ENCODE peak calls at places on chromosomes 6 and 20, in nine cellular contexts. One of them, this sample, is unnamed.

GRCh38 chr20:10490706-10491105 is 55.6 kb downstream of the SLX4IP start:
- DNase-seq in iPS DF 19.7: no peak
- DNase-seq in stimulated activated CD8-positive, alpha-beta memory T cell treated with anti-CD3 and anti-CD28 coated beads, Interleukin-4, amount 100 ng/mL, for 1 hour: no peak
- DNase-seq in PC-3: no peak
- DNase-seq in GDM1: no peak
- DNase-seq in brain microvascular endothelial cell: no peak
- DNase-seq in stimulated activated effector memory CD8-positive, alpha-beta T cell treated with anti-CD3 and anti-CD28 coated beads, Interleukin-12 subunit alpha, Interleukin-12 subunit beta, amount 100 ng/mL, for 72 hours: no peak
- DNase-seq in NCI-H748 treated with DMSO at 0.1 percent for 48 hours: no peak
- DNase-seq in uterus: no peak
- DNase-seq in this sample: no peak

GRCh38 chr20:15491564-15491963 is 1081.7 kb downstream of the KIF16B start:
- DNase-seq in iPS DF 19.7: peak; percentile 3
- DNase-seq in stimulated activated CD8-positive, alpha-beta memory T cell treated with anti-CD3 and anti-CD28 coated beads, Interleukin-4, amount 100 ng/mL, for 1 hour: no peak
- DNase-seq in PC-3: peak; percentile 66
- DNase-seq in GDM1: no peak
- DNase-seq in brain microvascular endothelial cell: no peak
- DNase-seq in stimulated activated effector memory CD8-positive, alpha-beta T cell treated with anti-CD3 and anti-CD28 coated beads, Interleukin-12 subunit alpha, Interleukin-12 subunit beta, amount 100 ng/mL, for 72 hours: no peak
- DNase-seq in NCI-H748 treated with DMSO at 0.1 percent for 48 hours: no peak
- DNase-seq in uterus: no peak
- DNase-seq in this sample: no peak

GRCh38 chr6:5398530-5398929 is 137.2 kb downstream of the FARS2 start:
- DNase-seq in iPS DF 19.7: no peak
- DNase-seq in stimulated activated CD8-positive, alpha-beta memory T cell treated with anti-CD3 and anti-CD28 coated beads, Interleukin-4, amount 100 ng/mL, for 1 hour: no peak
- DNase-seq in PC-3: peak; percentile 81
- DNase-seq in GDM1: peak; percentile 45
- DNase-seq in brain microvascular endothelial cell: peak; percentile 27
- DNase-seq in stimulated activated effector memory CD8-positive, alpha-beta T cell treated with anti-CD3 and anti-CD28 coated beads, Interleukin-12 subunit alpha, Interleukin-12 subunit beta, amount 100 ng/mL, for 72 hours: no peak
- DNase-seq in NCI-H748 treated with DMSO at 0.1 percent for 48 hours: peak; percentile 29
- DNase-seq in uterus: no peak
- DNase-seq in this sample: no peak

GRCh38 chr6:158725704-158726103 is 75.8 kb downstream of the SYTL3 start:
- DNase-seq in iPS DF 19.7: no peak
- DNase-seq in stimulated activated CD8-positive, alpha-beta memory T cell treated with anti-CD3 and anti-CD28 coated beads, Interleukin-4, amount 100 ng/mL, for 1 hour: no peak
- DNase-seq in PC-3: no peak
- DNase-seq in GDM1: no peak
- DNase-seq in brain microvascular endothelial cell: no peak
- DNase-seq in stimulated activated effector memory CD8-positive, alpha-beta T cell treated with anti-CD3 and anti-CD28 coated beads, Interleukin-12 subunit alpha, Interleukin-12 subunit beta, amount 100 ng/mL, for 72 hours: no peak
- DNase-seq in NCI-H748 treated with DMSO at 0.1 percent for 48 hours: no peak
- DNase-seq in uterus: no peak
- DNase-seq in this sample: no peak

GRCh38 chr6:131923356-131923755 is 27.8 kb downstream of the CCN2 start:
- DNase-seq in iPS DF 19.7: no peak
- DNase-seq in stimulated activated CD8-positive, alpha-beta memory T cell treated with anti-CD3 and anti-CD28 coated beads, Interleukin-4, amount 100 ng/mL, for 1 hour: no peak
- DNase-seq in PC-3: peak; percentile 67
- DNase-seq in GDM1: peak; percentile 21
- DNase-seq in brain microvascular endothelial cell: peak; percentile 37
- DNase-seq in stimulated activated effector memory CD8-positive, alpha-beta T cell treated with anti-CD3 and anti-CD28 coated beads, Interleukin-12 subunit alpha, Interleukin-12 subunit beta, amount 100 ng/mL, for 72 hours: peak; percentile 26
- DNase-seq in NCI-H748 treated with DMSO at 0.1 percent for 48 hours: peak; percentile 33
- DNase-seq in uterus: peak; percentile 51
- DNase-seq in this sample: no peak

GRCh38 chr6:139099984-139100383 is 34.9 kb upstream of the HECA start:
- DNase-seq in iPS DF 19.7: no peak
- DNase-seq in stimulated activated CD8-positive, alpha-beta memory T cell treated with anti-CD3 and anti-CD28 coated beads, Interleukin-4, amount 100 ng/mL, for 1 hour: no peak
- DNase-seq in PC-3: no peak
- DNase-seq in GDM1: no peak
- DNase-seq in brain microvascular endothelial cell: no peak
- DNase-seq in stimulated activated effector memory CD8-positive, alpha-beta T cell treated with anti-CD3 and anti-CD28 coated beads, Interleukin-12 subunit alpha, Interleukin-12 subunit beta, amount 100 ng/mL, for 72 hours: no peak
- DNase-seq in NCI-H748 treated with DMSO at 0.1 percent for 48 hours: no peak
- DNase-seq in uterus: no peak
- DNase-seq in this sample: no peak

GRCh38 chr6:41348934-41349333 is 13.5 kb downstream of the NCR2 start:
- DNase-seq in iPS DF 19.7: no peak
- DNase-seq in stimulated activated CD8-positive, alpha-beta memory T cell treated with anti-CD3 and anti-CD28 coated beads, Interleukin-4, amount 100 ng/mL, for 1 hour: no peak
- DNase-seq in PC-3: no peak
- DNase-seq in GDM1: no peak
- DNase-seq in brain microvascular endothelial cell: no peak
- DNase-seq in stimulated activated effector memory CD8-positive, alpha-beta T cell treated with anti-CD3 and anti-CD28 coated beads, Interleukin-12 subunit alpha, Interleukin-12 subunit beta, amount 100 ng/mL, for 72 hours: no peak
- DNase-seq in NCI-H748 treated with DMSO at 0.1 percent for 48 hours: no peak
- DNase-seq in uterus: no peak
- DNase-seq in this sample: no peak

GRCh38 chr6:63816979-63817436 is 181.4 kb downstream of the PHF3 start:
- DNase-seq in iPS DF 19.7: no peak
- DNase-seq in stimulated activated CD8-positive, alpha-beta memory T cell treated with anti-CD3 and anti-CD28 coated beads, Interleukin-4, amount 100 ng/mL, for 1 hour: no peak
- DNase-seq in PC-3: peak; percentile 21
- DNase-seq in GDM1: no peak
- DNase-seq in brain microvascular endothelial cell: no peak
- DNase-seq in stimulated activated effector memory CD8-positive, alpha-beta T cell treated with anti-CD3 and anti-CD28 coated beads, Interleukin-12 subunit alpha, Interleukin-12 subunit beta, amount 100 ng/mL, for 72 hours: no peak
- DNase-seq in NCI-H748 treated with DMSO at 0.1 percent for 48 hours: peak; percentile 8
- DNase-seq in uterus: no peak
- DNase-seq in this sample: no peak

GRCh38 chr6:44514576-44515193 is 127.2 kb downstream of the CDC5L start:
- DNase-seq in iPS DF 19.7: no peak
- DNase-seq in stimulated activated CD8-positive, alpha-beta memory T cell treated with anti-CD3 and anti-CD28 coated beads, Interleukin-4, amount 100 ng/mL, for 1 hour: no peak
- DNase-seq in PC-3: no peak
- DNase-seq in GDM1: no peak
- DNase-seq in brain microvascular endothelial cell: no peak
- DNase-seq in stimulated activated effector memory CD8-positive, alpha-beta T cell treated with anti-CD3 and anti-CD28 coated beads, Interleukin-12 subunit alpha, Interleukin-12 subunit beta, amount 100 ng/mL, for 72 hours: no peak
- DNase-seq in NCI-H748 treated with DMSO at 0.1 percent for 48 hours: no peak
- DNase-seq in uterus: no peak
- DNase-seq in this sample: no peak

GRCh38 chr6:34460796-34461507 is 4.9 kb upstream of the PACSIN1 start:
- DNase-seq in iPS DF 19.7: no peak
- DNase-seq in stimulated activated CD8-positive, alpha-beta memory T cell treated with anti-CD3 and anti-CD28 coated beads, Interleukin-4, amount 100 ng/mL, for 1 hour: no peak
- DNase-seq in PC-3: peak; percentile 40
- DNase-seq in GDM1: no peak
- DNase-seq in brain microvascular endothelial cell: no peak
- DNase-seq in stimulated activated effector memory CD8-positive, alpha-beta T cell treated with anti-CD3 and anti-CD28 coated beads, Interleukin-12 subunit alpha, Interleukin-12 subunit beta, amount 100 ng/mL, for 72 hours: no peak
- DNase-seq in NCI-H748 treated with DMSO at 0.1 percent for 48 hours: no peak
- DNase-seq in uterus: no peak
- DNase-seq in this sample: no peak

GRCh38 chr6:169409742-169410312 is 156.2 kb upstream of the THBS2 start:
- DNase-seq in iPS DF 19.7: no peak
- DNase-seq in stimulated activated CD8-positive, alpha-beta memory T cell treated with anti-CD3 and anti-CD28 coated beads, Interleukin-4, amount 100 ng/mL, for 1 hour: no peak
- DNase-seq in PC-3: no peak
- DNase-seq in GDM1: peak; percentile 8
- DNase-seq in brain microvascular endothelial cell: no peak
- DNase-seq in stimulated activated effector memory CD8-positive, alpha-beta T cell treated with anti-CD3 and anti-CD28 coated beads, Interleukin-12 subunit alpha, Interleukin-12 subunit beta, amount 100 ng/mL, for 72 hours: no peak
- DNase-seq in NCI-H748 treated with DMSO at 0.1 percent for 48 hours: no peak
- DNase-seq in uterus: no peak
- DNase-seq in this sample: no peak

GRCh38 chr20:22768779-22769178 is 184.4 kb upstream of the FOXA2 start:
- DNase-seq in iPS DF 19.7: no peak
- DNase-seq in stimulated activated CD8-positive, alpha-beta memory T cell treated with anti-CD3 and anti-CD28 coated beads, Interleukin-4, amount 100 ng/mL, for 1 hour: no peak
- DNase-seq in PC-3: peak; percentile 74
- DNase-seq in GDM1: no peak
- DNase-seq in brain microvascular endothelial cell: no peak
- DNase-seq in stimulated activated effector memory CD8-positive, alpha-beta T cell treated with anti-CD3 and anti-CD28 coated beads, Interleukin-12 subunit alpha, Interleukin-12 subunit beta, amount 100 ng/mL, for 72 hours: no peak
- DNase-seq in NCI-H748 treated with DMSO at 0.1 percent for 48 hours: no peak
- DNase-seq in uterus: no peak
- DNase-seq in this sample: no peak

GRCh38 chr6:35443341-35444030 is 8.7 kb upstream of the FANCE start:
- DNase-seq in iPS DF 19.7: no peak
- DNase-seq in stimulated activated CD8-positive, alpha-beta memory T cell treated with anti-CD3 and anti-CD28 coated beads, Interleukin-4, amount 100 ng/mL, for 1 hour: no peak
- DNase-seq in PC-3: no peak
- DNase-seq in GDM1: no peak
- DNase-seq in brain microvascular endothelial cell: no peak
- DNase-seq in stimulated activated effector memory CD8-positive, alpha-beta T cell treated with anti-CD3 and anti-CD28 coated beads, Interleukin-12 subunit alpha, Interleukin-12 subunit beta, amount 100 ng/mL, for 72 hours: no peak
- DNase-seq in NCI-H748 treated with DMSO at 0.1 percent for 48 hours: no peak
- DNase-seq in uterus: no peak
- DNase-seq in this sample: no peak

GRCh38 chr6:48068326-48069191 is 42.4 kb downstream of the PTCHD4 start:
- DNase-seq in iPS DF 19.7: no peak
- DNase-seq in stimulated activated CD8-positive, alpha-beta memory T cell treated with anti-CD3 and anti-CD28 coated beads, Interleukin-4, amount 100 ng/mL, for 1 hour: no peak
- DNase-seq in PC-3: no peak
- DNase-seq in GDM1: no peak
- DNase-seq in brain microvascular endothelial cell: no peak
- DNase-seq in stimulated activated effector memory CD8-positive, alpha-beta T cell treated with anti-CD3 and anti-CD28 coated beads, Interleukin-12 subunit alpha, Interleukin-12 subunit beta, amount 100 ng/mL, for 72 hours: no peak
- DNase-seq in NCI-H748 treated with DMSO at 0.1 percent for 48 hours: peak; percentile 78
- DNase-seq in uterus: no peak
- DNase-seq in this sample: no peak

GRCh38 chr6:107866606-107867301 is 42.6 kb upstream of the SCML4 start:
- DNase-seq in iPS DF 19.7: no peak
- DNase-seq in stimulated activated CD8-positive, alpha-beta memory T cell treated with anti-CD3 and anti-CD28 coated beads, Interleukin-4, amount 100 ng/mL, for 1 hour: no peak
- DNase-seq in PC-3: peak; percentile 42
- DNase-seq in GDM1: no peak
- DNase-seq in brain microvascular endothelial cell: peak; percentile 38
- DNase-seq in stimulated activated effector memory CD8-positive, alpha-beta T cell treated with anti-CD3 and anti-CD28 coated beads, Interleukin-12 subunit alpha, Interleukin-12 subunit beta, amount 100 ng/mL, for 72 hours: no peak
- DNase-seq in NCI-H748 treated with DMSO at 0.1 percent for 48 hours: peak; percentile 22
- DNase-seq in uterus: no peak
- DNase-seq in this sample: no peak

GRCh38 chr6:106799008-106799952 is 169.9 kb downstream of the QRSL1 start:
- DNase-seq in iPS DF 19.7: no peak
- DNase-seq in stimulated activated CD8-positive, alpha-beta memory T cell treated with anti-CD3 and anti-CD28 coated beads, Interleukin-4, amount 100 ng/mL, for 1 hour: no peak
- DNase-seq in PC-3: peak; percentile 77
- DNase-seq in GDM1: no peak
- DNase-seq in brain microvascular endothelial cell: no peak
- DNase-seq in stimulated activated effector memory CD8-positive, alpha-beta T cell treated with anti-CD3 and anti-CD28 coated beads, Interleukin-12 subunit alpha, Interleukin-12 subunit beta, amount 100 ng/mL, for 72 hours: no peak
- DNase-seq in NCI-H748 treated with DMSO at 0.1 percent for 48 hours: no peak
- DNase-seq in uterus: no peak
- DNase-seq in this sample: no peak

GRCh38 chr20:32986331-32986966 is 17.8 kb downstream of the SUN5 start:
- DNase-seq in iPS DF 19.7: no peak
- DNase-seq in stimulated activated CD8-positive, alpha-beta memory T cell treated with anti-CD3 and anti-CD28 coated beads, Interleukin-4, amount 100 ng/mL, for 1 hour: no peak
- DNase-seq in PC-3: no peak
- DNase-seq in GDM1: no peak
- DNase-seq in brain microvascular endothelial cell: no peak
- DNase-seq in stimulated activated effector memory CD8-positive, alpha-beta T cell treated with anti-CD3 and anti-CD28 coated beads, Interleukin-12 subunit alpha, Interleukin-12 subunit beta, amount 100 ng/mL, for 72 hours: no peak
- DNase-seq in NCI-H748 treated with DMSO at 0.1 percent for 48 hours: no peak
- DNase-seq in uterus: no peak
- DNase-seq in this sample: no peak

GRCh38 chr6:160995271-160995670 is 3.7 kb downstream of the MAP3K4 start:
- DNase-seq in iPS DF 19.7: no peak
- DNase-seq in stimulated activated CD8-positive, alpha-beta memory T cell treated with anti-CD3 and anti-CD28 coated beads, Interleukin-4, amount 100 ng/mL, for 1 hour: no peak
- DNase-seq in PC-3: no peak
- DNase-seq in GDM1: no peak
- DNase-seq in brain microvascular endothelial cell: no peak
- DNase-seq in stimulated activated effector memory CD8-positive, alpha-beta T cell treated with anti-CD3 and anti-CD28 coated beads, Interleukin-12 subunit alpha, Interleukin-12 subunit beta, amount 100 ng/mL, for 72 hours: no peak
- DNase-seq in NCI-H748 treated with DMSO at 0.1 percent for 48 hours: peak; percentile 39
- DNase-seq in uterus: no peak
- DNase-seq in this sample: no peak

GRCh38 chr20:1341561-1342265 is 12.8 kb upstream of the SDCBP2 start:
- DNase-seq in iPS DF 19.7: no peak
- DNase-seq in stimulated activated CD8-positive, alpha-beta memory T cell treated with anti-CD3 and anti-CD28 coated beads, Interleukin-4, amount 100 ng/mL, for 1 hour: no peak
- DNase-seq in PC-3: peak; percentile 45
- DNase-seq in GDM1: no peak
- DNase-seq in brain microvascular endothelial cell: peak; percentile 70
- DNase-seq in stimulated activated effector memory CD8-positive, alpha-beta T cell treated with anti-CD3 and anti-CD28 coated beads, Interleukin-12 subunit alpha, Interleukin-12 subunit beta, amount 100 ng/mL, for 72 hours: no peak
- DNase-seq in NCI-H748 treated with DMSO at 0.1 percent for 48 hours: no peak
- DNase-seq in uterus: no peak
- DNase-seq in this sample: no peak

GRCh38 chr20:34720266-34720665 is 16.1 kb downstream of the TP53INP2 start:
- DNase-seq in iPS DF 19.7: no peak
- DNase-seq in stimulated activated CD8-positive, alpha-beta memory T cell treated with anti-CD3 and anti-CD28 coated beads, Interleukin-4, amount 100 ng/mL, for 1 hour: no peak
- DNase-seq in PC-3: no peak
- DNase-seq in GDM1: no peak
- DNase-seq in brain microvascular endothelial cell: no peak
- DNase-seq in stimulated activated effector memory CD8-positive, alpha-beta T cell treated with anti-CD3 and anti-CD28 coated beads, Interleukin-12 subunit alpha, Interleukin-12 subunit beta, amount 100 ng/mL, for 72 hours: no peak
- DNase-seq in NCI-H748 treated with DMSO at 0.1 percent for 48 hours: no peak
- DNase-seq in uterus: no peak
- DNase-seq in this sample: no peak

GRCh38 chr6:116387374-116387773 is 16.6 kb downstream of the DSE start:
- DNase-seq in iPS DF 19.7: no peak
- DNase-seq in stimulated activated CD8-positive, alpha-beta memory T cell treated with anti-CD3 and anti-CD28 coated beads, Interleukin-4, amount 100 ng/mL, for 1 hour: no peak
- DNase-seq in PC-3: peak; percentile 80
- DNase-seq in GDM1: no peak
- DNase-seq in brain microvascular endothelial cell: peak; percentile 56
- DNase-seq in stimulated activated effector memory CD8-positive, alpha-beta T cell treated with anti-CD3 and anti-CD28 coated beads, Interleukin-12 subunit alpha, Interleukin-12 subunit beta, amount 100 ng/mL, for 72 hours: no peak
- DNase-seq in NCI-H748 treated with DMSO at 0.1 percent for 48 hours: no peak
- DNase-seq in uterus: peak; percentile 35
- DNase-seq in this sample: no peak

GRCh38 chr20:61355096-61355495 is 103.0 kb downstream of the CDH4 start:
- DNase-seq in iPS DF 19.7: no peak
- DNase-seq in stimulated activated CD8-positive, alpha-beta memory T cell treated with anti-CD3 and anti-CD28 coated beads, Interleukin-4, amount 100 ng/mL, for 1 hour: no peak
- DNase-seq in PC-3: no peak
- DNase-seq in GDM1: no peak
- DNase-seq in brain microvascular endothelial cell: no peak
- DNase-seq in stimulated activated effector memory CD8-positive, alpha-beta T cell treated with anti-CD3 and anti-CD28 coated beads, Interleukin-12 subunit alpha, Interleukin-12 subunit beta, amount 100 ng/mL, for 72 hours: no peak
- DNase-seq in NCI-H748 treated with DMSO at 0.1 percent for 48 hours: no peak
- DNase-seq in uterus: no peak
- DNase-seq in this sample: no peak

GRCh38 chr20:17917832-17918618 is 50.6 kb downstream of the SNX5 start:
- DNase-seq in iPS DF 19.7: no peak
- DNase-seq in stimulated activated CD8-positive, alpha-beta memory T cell treated with anti-CD3 and anti-CD28 coated beads, Interleukin-4, amount 100 ng/mL, for 1 hour: no peak
- DNase-seq in PC-3: no peak
- DNase-seq in GDM1: no peak
- DNase-seq in brain microvascular endothelial cell: no peak
- DNase-seq in stimulated activated effector memory CD8-positive, alpha-beta T cell treated with anti-CD3 and anti-CD28 coated beads, Interleukin-12 subunit alpha, Interleukin-12 subunit beta, amount 100 ng/mL, for 72 hours: no peak
- DNase-seq in NCI-H748 treated with DMSO at 0.1 percent for 48 hours: no peak
- DNase-seq in uterus: no peak
- DNase-seq in this sample: no peak

GRCh38 chr6:134063121-134063965 is 10.9 kb upstream of the SLC2A12 start:
- DNase-seq in iPS DF 19.7: no peak
- DNase-seq in stimulated activated CD8-positive, alpha-beta memory T cell treated with anti-CD3 and anti-CD28 coated beads, Interleukin-4, amount 100 ng/mL, for 1 hour: no peak
- DNase-seq in PC-3: peak; percentile 5
- DNase-seq in GDM1: no peak
- DNase-seq in brain microvascular endothelial cell: no peak
- DNase-seq in stimulated activated effector memory CD8-positive, alpha-beta T cell treated with anti-CD3 and anti-CD28 coated beads, Interleukin-12 subunit alpha, Interleukin-12 subunit beta, amount 100 ng/mL, for 72 hours: no peak
- DNase-seq in NCI-H748 treated with DMSO at 0.1 percent for 48 hours: no peak
- DNase-seq in uterus: no peak
- DNase-seq in this sample: no peak

GRCh38 chr6:161038229-161039003 is 46.8 kb downstream of the MAP3K4 start:
- DNase-seq in iPS DF 19.7: no peak
- DNase-seq in stimulated activated CD8-positive, alpha-beta memory T cell treated with anti-CD3 and anti-CD28 coated beads, Interleukin-4, amount 100 ng/mL, for 1 hour: no peak
- DNase-seq in PC-3: peak; percentile 93
- DNase-seq in GDM1: no peak
- DNase-seq in brain microvascular endothelial cell: peak; percentile 87
- DNase-seq in stimulated activated effector memory CD8-positive, alpha-beta T cell treated with anti-CD3 and anti-CD28 coated beads, Interleukin-12 subunit alpha, Interleukin-12 subunit beta, amount 100 ng/mL, for 72 hours: no peak
- DNase-seq in NCI-H748 treated with DMSO at 0.1 percent for 48 hours: no peak
- DNase-seq in uterus: peak; percentile 64
- DNase-seq in this sample: no peak

GRCh38 chr6:47138046-47138445 is 95.9 kb upstream of the ADGRF1 start:
- DNase-seq in iPS DF 19.7: no peak
- DNase-seq in stimulated activated CD8-positive, alpha-beta memory T cell treated with anti-CD3 and anti-CD28 coated beads, Interleukin-4, amount 100 ng/mL, for 1 hour: no peak
- DNase-seq in PC-3: no peak
- DNase-seq in GDM1: no peak
- DNase-seq in brain microvascular endothelial cell: peak; percentile 55
- DNase-seq in stimulated activated effector memory CD8-positive, alpha-beta T cell treated with anti-CD3 and anti-CD28 coated beads, Interleukin-12 subunit alpha, Interleukin-12 subunit beta, amount 100 ng/mL, for 72 hours: no peak
- DNase-seq in NCI-H748 treated with DMSO at 0.1 percent for 48 hours: no peak
- DNase-seq in uterus: no peak
- DNase-seq in this sample: no peak

GRCh38 chr6:133705731-133706130 is 183.2 kb upstream of the TCF21 start:
- DNase-seq in iPS DF 19.7: no peak
- DNase-seq in stimulated activated CD8-positive, alpha-beta memory T cell treated with anti-CD3 and anti-CD28 coated beads, Interleukin-4, amount 100 ng/mL, for 1 hour: no peak
- DNase-seq in PC-3: peak; percentile 65
- DNase-seq in GDM1: no peak
- DNase-seq in brain microvascular endothelial cell: peak; percentile 82
- DNase-seq in stimulated activated effector memory CD8-positive, alpha-beta T cell treated with anti-CD3 and anti-CD28 coated beads, Interleukin-12 subunit alpha, Interleukin-12 subunit beta, amount 100 ng/mL, for 72 hours: no peak
- DNase-seq in NCI-H748 treated with DMSO at 0.1 percent for 48 hours: no peak
- DNase-seq in uterus: no peak
- DNase-seq in this sample: no peak

GRCh38 chr6:335572-335971 is 43.3 kb downstream of the DUSP22 start:
- DNase-seq in iPS DF 19.7: no peak
- DNase-seq in stimulated activated CD8-positive, alpha-beta memory T cell treated with anti-CD3 and anti-CD28 coated beads, Interleukin-4, amount 100 ng/mL, for 1 hour: no peak
- DNase-seq in PC-3: no peak
- DNase-seq in GDM1: no peak
- DNase-seq in brain microvascular endothelial cell: no peak
- DNase-seq in stimulated activated effector memory CD8-positive, alpha-beta T cell treated with anti-CD3 and anti-CD28 coated beads, Interleukin-12 subunit alpha, Interleukin-12 subunit beta, amount 100 ng/mL, for 72 hours: no peak
- DNase-seq in NCI-H748 treated with DMSO at 0.1 percent for 48 hours: no peak
- DNase-seq in uterus: no peak
- DNase-seq in this sample: no peak

GRCh38 chr6:30614843-30615218 is 2.2 kb downstream of the PPP1R10 start:
- DNase-seq in iPS DF 19.7: peak; percentile 89
- DNase-seq in stimulated activated CD8-positive, alpha-beta memory T cell treated with anti-CD3 and anti-CD28 coated beads, Interleukin-4, amount 100 ng/mL, for 1 hour: peak; percentile 51
- DNase-seq in PC-3: peak; percentile 95
- DNase-seq in GDM1: peak; percentile 94
- DNase-seq in brain microvascular endothelial cell: peak; percentile 93
- DNase-seq in stimulated activated effector memory CD8-positive, alpha-beta T cell treated with anti-CD3 and anti-CD28 coated beads, Interleukin-12 subunit alpha, Interleukin-12 subunit beta, amount 100 ng/mL, for 72 hours: peak; percentile 53
- DNase-seq in NCI-H748 treated with DMSO at 0.1 percent for 48 hours: peak; percentile 99
- DNase-seq in uterus: peak; percentile 83
- DNase-seq in this sample: peak; percentile 64

GRCh38 chr6:24402697-24403500 is at the start of gene MRS2:
- DNase-seq in iPS DF 19.7: peak; percentile 84
- DNase-seq in stimulated activated CD8-positive, alpha-beta memory T cell treated with anti-CD3 and anti-CD28 coated beads, Interleukin-4, amount 100 ng/mL, for 1 hour: peak; percentile 33
- DNase-seq in PC-3: peak; percentile 96
- DNase-seq in GDM1: peak; percentile 78
- DNase-seq in brain microvascular endothelial cell: peak; percentile 60
- DNase-seq in stimulated activated effector memory CD8-positive, alpha-beta T cell treated with anti-CD3 and anti-CD28 coated beads, Interleukin-12 subunit alpha, Interleukin-12 subunit beta, amount 100 ng/mL, for 72 hours: peak; percentile 62
- DNase-seq in NCI-H748 treated with DMSO at 0.1 percent for 48 hours: peak; percentile 98
- DNase-seq in uterus: peak; percentile 76
- DNase-seq in this sample: peak; percentile 28

GRCh38 chr6:134299236-134299635 is 18.7 kb downstream of the SGK1 start:
- DNase-seq in iPS DF 19.7: no peak
- DNase-seq in stimulated activated CD8-positive, alpha-beta memory T cell treated with anti-CD3 and anti-CD28 coated beads, Interleukin-4, amount 100 ng/mL, for 1 hour: no peak
- DNase-seq in PC-3: peak; percentile 2
- DNase-seq in GDM1: no peak
- DNase-seq in brain microvascular endothelial cell: peak; percentile 82
- DNase-seq in stimulated activated effector memory CD8-positive, alpha-beta T cell treated with anti-CD3 and anti-CD28 coated beads, Interleukin-12 subunit alpha, Interleukin-12 subunit beta, amount 100 ng/mL, for 72 hours: no peak
- DNase-seq in NCI-H748 treated with DMSO at 0.1 percent for 48 hours: no peak
- DNase-seq in uterus: no peak
- DNase-seq in this sample: no peak

This sample was measured in esophagus squamous epithelium.